ENCODE peak calls at places on chromosomes 11 and 22, in eight cellular contexts. C is A549; K is omental fat pad; X is activated CD4-positive, alpha-beta T cell treated with anti-CD3 and anti-CD28 coated beads for 48 hours; U is IMR-90; Y is Ammon's horn; W is aorta; J is astrocyte of the hippocampus. N is an unnamed sample.

GRCh38 chr11:110522456-110522855 is 92.7 kb downstream of the FDX1 start:
- DNase-seq in C (no peak), K (no peak), X (no peak), J (no peak), W (no peak), U (no peak), Y (peak; percentile 7), N (no peak)

GRCh38 chr11:86176165-86176884 is 68.2 kb upstream of the EED start:
- DNase-seq in J (no peak), C (no peak), Y (no peak), U (peak; percentile 52), X (peak; percentile 73), W (peak; percentile 72), K (no peak), N (no peak)

GRCh38 chr22:38802671-38803121 is 8.8 kb upstream of the DNAL4 start:
- DNase-seq in J (peak; percentile 88), W (no peak), K (no peak), U (peak; percentile 95), Y (no peak), X (no peak), C (peak; percentile 79), N (peak; percentile 62)

GRCh38 chr22:23152238-23153114 is 7.2 kb downstream of the RAB36 start:
- DNase-seq in J (no peak), K (no peak), X (no peak), C (no peak), W (no peak), U (no peak), Y (no peak), N (no peak)

GRCh38 chr22:49845666-49846459 is 7.8 kb upstream of the ZBED4 start:
- DNase-seq in C (no peak), W (peak; percentile 66), Y (no peak), K (no peak), J (no peak), U (no peak), X (no peak), N (no peak)

GRCh38 chr11:30960387-30960992 is 374.3 kb upstream of the MPPED2 start:
- DNase-seq in K (no peak), J (peak; percentile 72), U (peak; percentile 47), Y (peak; percentile 56), W (no peak), C (peak; percentile 14), X (no peak), N (no peak)

GRCh38 chr11:100955318-100955717 is 174.3 kb downstream of the PGR start:
- DNase-seq in C (no peak), U (no peak), K (no peak), Y (no peak), X (no peak), J (no peak), W (no peak), N (no peak)

GRCh38 chr22:48724899-48725298 is 1102.8 kb downstream of the BRD1 start:
- DNase-seq in Y (no peak), U (no peak), W (peak; percentile 60), K (no peak), C (no peak), J (no peak), X (no peak), N (no peak)

GRCh38 chr11:130278151-130278550 is 36.6 kb downstream of the ZBTB44 start:
- DNase-seq in W (no peak), U (no peak), X (no peak), C (no peak), Y (no peak), J (no peak), K (no peak), N (no peak)

N was measured in HS-27A.